ENCODE peak calls at places on chromosomes 16 and 17, in ten cellular contexts. Y is activated CD4-positive, CD25-positive, alpha-beta regulatory T cell; P is T1000; H is stimulated activated CD4-positive, alpha-beta T cell treated with anti-CD3 and anti-CD28 coated beads, Interleukin-2, amount 100 ng/mL, for 48 hours; W is COR-L47; M is LoVo; F is fibroblast of villous mesenchyme; L is NCI-H524 treated with DMSO at 0.1 percent for 48 hours; J is GM10248; A is lung. X is an unnamed sample.

GRCh38 chr17:2250140-2251095 is 53.2 kb downstream of the SMG6 start:
- DNase-seq in Y (no peak), P (no peak), H (no peak), W (no peak), M (no peak), F (no peak), L (no peak), J (no peak), A (no peak), X (no peak)

GRCh38 chr17:32482568-32483320 is 4.0 kb upstream of the CDK5R1 start:
- DNase-seq in Y (no peak), P (no peak), H (no peak), W (no peak), M (no peak), F (peak; percentile 29), L (no peak), J (no peak), A (no peak), X (no peak)

GRCh38 chr17:39962642-39963220 is at the start of gene GSDMA:
- DNase-seq in Y (no peak), P (no peak), H (no peak), W (no peak), M (no peak), F (no peak), L (no peak), J (no peak), A (no peak), X (no peak)

GRCh38 chr17:2954898-2955445 is 108.4 kb downstream of the OR1D5 start:
- DNase-seq in Y (no peak), P (peak; percentile 78), H (no peak), W (no peak), M (peak; percentile 85), F (peak; percentile 89), L (no peak), J (no peak), A (no peak), X (no peak)

GRCh38 chr16:54287018-54287757 is 601 bp upstream of the IRX3 start:
- DNase-seq in Y (no peak), P (no peak), H (no peak), W (no peak), M (no peak), F (no peak), L (no peak), J (no peak), A (no peak), X (no peak)

GRCh38 chr17:43582426-43582825 is 36.3 kb upstream of the ETV4 start:
- DNase-seq in Y (no peak), P (no peak), H (no peak), W (no peak), M (no peak), F (no peak), L (no peak), J (no peak), A (no peak), X (no peak)

GRCh38 chr17:60577147-60577925 is 22.7 kb upstream of the PPM1D start:
- DNase-seq in Y (no peak), P (no peak), H (no peak), W (peak; percentile 12), M (no peak), F (peak; percentile 88), L (no peak), J (peak; percentile 29), A (no peak), X (peak; percentile 9)

GRCh38 chr16:67535201-67535600 is 6.6 kb downstream of the RIPOR1 start:
- DNase-seq in Y (no peak), P (no peak), H (no peak), W (no peak), M (no peak), F (no peak), L (no peak), J (no peak), A (no peak), X (no peak)

GRCh38 chr17:81097943-81098308 is 63.0 kb downstream of the BAIAP2 start:
- DNase-seq in Y (no peak), P (peak; percentile 63), H (peak; percentile 11), W (no peak), M (no peak), F (peak; percentile 32), L (no peak), J (no peak), A (no peak), X (peak; percentile 6)

GRCh38 chr17:28969706-28970393 is 18.5 kb upstream of the PHF12 start:
- DNase-seq in Y (no peak), P (no peak), H (no peak), W (no peak), M (no peak), F (peak; percentile 10), L (no peak), J (no peak), A (no peak), X (no peak)

GRCh38 chr16:76748698-76749097 is 442.3 kb upstream of the MON1B start:
- DNase-seq in Y (no peak), P (no peak), H (no peak), W (peak; percentile 87), M (no peak), F (no peak), L (no peak), J (no peak), A (no peak), X (no peak)

GRCh38 chr16:31118223-31119155 is 1.0 kb downstream of the KAT8 start:
- DNase-seq in Y (no peak), P (no peak), H (no peak), W (no peak), M (no peak), F (peak; percentile 80), L (no peak), J (no peak), A (no peak), X (peak; percentile 44)